ENCODE peak calls at places on chromosomes 2 and 18, in ten cellular contexts. O is kidney, C is brain microvascular endothelial cell, G is tibial artery, K is astrocyte of the spinal cord, N is BJ, V is pancreas, P is fibroblast of lung, U is A549, J is transverse colon. Y is an unnamed sample.

GRCh38 chr2:9260411-9261037 is 53.9 kb downstream of the ASAP2 start:
- DNase-seq in O (no peak), C (no peak), G (no peak), K (no peak), N (no peak), V (no peak), P (no peak), U (no peak), J (no peak), Y (no peak)

GRCh38 chr2:96099861-96100798 is 16.2 kb downstream of the ADRA2B start:
- DNase-seq in O (peak), C (no peak), G (peak), K (no peak), N (no peak), V (peak), P (no peak), U (no peak), J (peak), Y (no peak)

GRCh38 chr2:127670055-127670956 is 5.0 kb downstream of the LIMS2 start:
- DNase-seq in O (no peak), C (no peak), G (no peak), K (no peak), N (peak), V (no peak), P (no peak), U (no peak), J (no peak), Y (no peak)

GRCh38 chr2:233974530-233975071 is 57.4 kb downstream of the TRPM8 start:
- DNase-seq in O (peak), C (peak), G (no peak), K (peak), N (peak), V (peak), P (peak), U (peak), J (no peak), Y (peak)

GRCh38 chr2:120402070-120402440 is 56.1 kb downstream of the INHBB start:
- DNase-seq in O (no peak), C (no peak), G (no peak), K (no peak), N (no peak), V (no peak), P (no peak), U (no peak), J (no peak), Y (no peak)

GRCh38 chr18:12038082-12038660 is 55.5 kb upstream of the ANKRD62 start:
- DNase-seq in O (peak), C (no peak), G (no peak), K (no peak), N (no peak), V (peak), P (peak), U (no peak), J (peak), Y (no peak)

GRCh38 chr2:172693037-172693436 is 42.6 kb upstream of the RAPGEF4 start:
- DNase-seq in O (no peak), C (peak), G (peak), K (peak), N (peak), V (peak), P (peak), U (peak), J (peak), Y (peak)

GRCh38 chr18:40868110-40868858 is 1086.8 kb upstream of the PIK3C3 start:
- DNase-seq in O (no peak), C (peak), G (no peak), K (peak), N (peak), V (no peak), P (peak), U (peak), J (no peak), Y (peak)

GRCh38 chr2:23485841-23486395 is 100.9 kb downstream of the KLHL29 start:
- DNase-seq in O (no peak), C (no peak), G (no peak), K (no peak), N (no peak), V (no peak), P (no peak), U (no peak), J (no peak), Y (no peak)

GRCh38 chr18:9365406-9365805 is 30.8 kb downstream of the TWSG1 start:
- DNase-seq in O (no peak), C (peak), G (no peak), K (peak), N (no peak), V (no peak), P (peak), U (no peak), J (no peak), Y (peak)

GRCh38 chr2:50529600-50530218 is 502.2 kb downstream of the NRXN1 start:
- DNase-seq in O (no peak), C (peak), G (no peak), K (peak), N (peak), V (no peak), P (peak), U (peak), J (no peak), Y (peak)

GRCh38 chr2:117980783-117981676 is 32.8 kb downstream of the CCDC93 start:
- DNase-seq in O (no peak), C (peak), G (no peak), K (peak), N (peak), V (no peak), P (peak), U (no peak), J (no peak), Y (peak)

GRCh38 chr2:154804451-154804850 is 106.0 kb downstream of the KCNJ3 start:
- DNase-seq in O (no peak), C (no peak), G (no peak), K (no peak), N (no peak), V (no peak), P (no peak), U (no peak), J (no peak), Y (no peak)

GRCh38 chr2:173943139-173943538 is 22.0 kb downstream of the SP3 start:
- DNase-seq in O (no peak), C (no peak), G (no peak), K (no peak), N (no peak), V (no peak), P (peak), U (no peak), J (no peak), Y (no peak)

GRCh38 chr18:395481-396250 is 104.8 kb downstream of the COLEC12 start:
- DNase-seq in O (no peak), C (peak), G (peak), K (peak), N (peak), V (peak), P (peak), U (no peak), J (no peak), Y (peak)

GRCh38 chr2:68428132-68428531 is 39.0 kb downstream of the FBXO48 start:
- DNase-seq in O (no peak), C (no peak), G (no peak), K (no peak), N (no peak), V (no peak), P (no peak), U (no peak), J (no peak), Y (peak)

DNA sequence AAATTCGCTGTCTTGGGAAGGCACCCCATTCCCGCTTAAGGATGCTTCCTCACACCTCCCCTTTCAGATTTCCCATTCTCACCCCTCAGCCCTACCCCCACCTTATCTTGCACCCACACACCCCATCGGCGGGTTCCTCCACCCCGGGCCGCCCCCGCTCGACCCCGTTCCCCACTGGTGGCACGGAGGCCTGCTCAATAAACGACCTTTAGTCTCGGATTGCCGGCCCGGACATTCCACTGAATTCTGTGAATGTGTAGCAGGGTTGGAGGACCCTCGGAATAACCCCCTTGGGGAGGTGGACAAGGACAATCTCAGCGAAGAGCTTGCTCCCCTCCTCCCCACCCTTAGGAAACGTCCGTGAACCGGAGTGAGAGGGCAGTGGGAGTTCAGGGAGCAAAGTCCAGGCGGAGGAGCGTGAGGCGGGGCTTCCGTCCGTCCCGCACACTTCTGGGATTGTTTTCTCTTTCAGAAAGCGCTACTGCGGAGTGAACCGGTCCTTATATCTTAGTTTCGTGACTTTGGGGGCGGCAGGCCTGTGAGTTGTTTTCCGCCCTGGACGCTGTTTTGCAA is 2.8 kb upstream of the LBX2 start:
- DNase-seq in O (peak), C (no peak), G (no peak), K (no peak), N (no peak), V (no peak), P (no peak), U (no peak), J (peak), Y (no peak)
- H3K4me3 ChIP-seq in O (peak), C (peak), G (peak), K (peak), N (peak), V (peak), P (peak), U (peak), J (peak), Y (peak)

GRCh38 chr2:65686928-65687521 is 254.6 kb upstream of the SPRED2 start:
- DNase-seq in O (no peak), C (no peak), G (no peak), K (no peak), N (no peak), V (no peak), P (no peak), U (no peak), J (no peak), Y (no peak)
- TF ChIP-seq CTCF in O (peak), C (no peak), G (no peak), K (no peak), N (peak), V (no peak), P (peak), U (peak), J (no peak), Y (no peak)

GRCh38 chr2:239132786-239133185 is 268.0 kb downstream of the HDAC4 start:
- DNase-seq in O (no peak), C (no peak), G (no peak), K (no peak), N (no peak), V (no peak), P (no peak), U (no peak), J (no peak), Y (no peak)
- H3K4me3 ChIP-seq in O (no peak), C (no peak), G (no peak), K (no peak), N (no peak), V (no peak), P (no peak), U (no peak), J (no peak), Y (no peak)

GRCh38 chr2:159074605-159075004 is 106.2 kb downstream of the TANC1 start:
- DNase-seq in O (no peak), C (no peak), G (no peak), K (no peak), N (no peak), V (no peak), P (no peak), U (no peak), J (no peak), Y (no peak)

GRCh38 chr2:159078443-159078842 is 110.0 kb downstream of the TANC1 start:
- DNase-seq in O (no peak), C (no peak), G (no peak), K (no peak), N (no peak), V (no peak), P (no peak), U (no peak), J (no peak), Y (no peak)

GRCh38 chr2:159077869-159078268 is 109.4 kb downstream of the TANC1 start:
- DNase-seq in O (no peak), C (no peak), G (no peak), K (no peak), N (no peak), V (no peak), P (no peak), U (no peak), J (no peak), Y (no peak)

GRCh38 chr2:159075726-159076125 is 107.3 kb downstream of the TANC1 start:
- DNase-seq in O (no peak), C (no peak), G (no peak), K (peak), N (no peak), V (no peak), P (peak), U (no peak), J (no peak), Y (peak)

DNA sequence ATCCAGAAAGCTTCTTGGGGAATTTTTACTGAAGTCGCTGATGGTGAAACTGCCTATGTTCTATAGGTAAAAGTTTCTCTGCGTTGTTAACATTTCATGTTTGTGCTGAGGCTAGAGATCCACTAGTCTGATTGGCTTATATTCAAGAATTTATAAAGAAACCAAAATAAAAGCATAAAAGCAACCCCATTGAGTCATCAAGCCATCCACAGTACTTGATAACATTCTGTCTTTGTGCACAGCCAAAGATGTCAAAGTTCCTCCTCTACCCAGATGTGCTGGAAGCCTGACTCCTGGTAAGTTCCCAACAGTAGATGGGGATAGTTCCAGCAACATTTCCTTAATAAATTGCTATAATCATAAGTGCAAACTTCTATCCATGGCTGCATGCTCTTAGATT is 107.8 kb downstream of the TANC1 start:
- DNase-seq in O (no peak), C (peak), G (no peak), K (peak), N (no peak), V (no peak), P (peak), U (no peak), J (no peak), Y (peak)
- TF ChIP-seq CTCF in O (no peak), C (peak), G (no peak), K (no peak), N (peak), V (no peak), P (peak), U (no peak), J (no peak), Y (peak)

GRCh38 chr18:2657788-2658458 is 2.4 kb downstream of the SMCHD1 start:
- DNase-seq in O (no peak), C (no peak), G (no peak), K (peak), N (peak), V (no peak), P (peak), U (no peak), J (no peak), Y (peak)
- H3K4me3 ChIP-seq in O (peak), C (peak), G (peak), K (peak), N (peak), V (no peak), P (peak), U (peak), J (peak), Y (peak)

GRCh38 chr2:179536185-179536584 is 271.6 kb upstream of the SESTD1 start:
- DNase-seq in O (no peak), C (peak), G (peak), K (no peak), N (no peak), V (no peak), P (peak), U (no peak), J (no peak), Y (peak)
- TF ChIP-seq CTCF in O (no peak), C (no peak), G (no peak), K (no peak), N (no peak), V (no peak), P (no peak), U (no peak), J (no peak), Y (no peak)

GRCh38 chr2:181628590-181629585 is 28.0 kb downstream of the CERKL start:
- DNase-seq in O (no peak), C (no peak), G (no peak), K (no peak), N (no peak), V (no peak), P (no peak), U (no peak), J (no peak), Y (no peak)

GRCh38 chr2:181627545-181627944 is 29.4 kb downstream of the CERKL start:
- DNase-seq in O (no peak), C (peak), G (no peak), K (peak), N (peak), V (no peak), P (no peak), U (no peak), J (no peak), Y (peak)

DNA sequence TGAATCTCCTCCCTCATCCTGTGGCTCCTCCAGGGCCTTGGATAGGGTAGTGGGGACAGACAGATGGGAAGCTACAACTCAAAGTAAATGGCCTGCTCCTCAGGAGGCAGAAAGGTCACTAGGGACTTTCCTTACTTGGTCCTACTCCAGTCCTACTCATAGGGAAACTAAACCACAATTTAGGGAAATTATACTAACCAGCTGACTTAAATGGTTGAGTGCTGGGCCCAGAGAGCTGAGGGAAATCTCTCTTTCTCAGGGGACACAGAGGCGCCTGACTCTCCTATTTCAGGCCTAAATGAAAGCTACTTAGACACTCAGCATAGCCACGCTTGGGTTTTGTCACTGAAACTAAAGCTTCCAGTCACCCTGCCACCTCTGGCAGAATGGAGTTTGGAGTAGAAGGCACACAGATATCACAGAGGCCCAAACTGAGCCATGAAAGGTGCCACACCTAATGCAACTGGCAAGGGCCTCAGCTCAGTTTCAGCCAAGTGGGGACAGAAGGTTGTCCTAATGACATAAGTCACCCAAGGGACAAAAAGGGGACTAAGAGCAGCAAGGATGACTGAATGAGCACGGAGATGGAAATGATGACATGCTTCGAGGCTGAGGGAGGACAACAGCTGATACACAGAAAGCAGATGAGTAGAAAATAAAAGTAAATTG is 24.0 kb downstream of the CERKL start:
- DNase-seq in O (no peak), C (no peak), G (no peak), K (no peak), N (no peak), V (no peak), P (no peak), U (no peak), J (no peak), Y (no peak)
- H3K4me3 ChIP-seq in O (no peak), C (no peak), G (no peak), K (no peak), N (no peak), V (no peak), P (no peak), U (no peak), J (no peak), Y (no peak)

DNA sequence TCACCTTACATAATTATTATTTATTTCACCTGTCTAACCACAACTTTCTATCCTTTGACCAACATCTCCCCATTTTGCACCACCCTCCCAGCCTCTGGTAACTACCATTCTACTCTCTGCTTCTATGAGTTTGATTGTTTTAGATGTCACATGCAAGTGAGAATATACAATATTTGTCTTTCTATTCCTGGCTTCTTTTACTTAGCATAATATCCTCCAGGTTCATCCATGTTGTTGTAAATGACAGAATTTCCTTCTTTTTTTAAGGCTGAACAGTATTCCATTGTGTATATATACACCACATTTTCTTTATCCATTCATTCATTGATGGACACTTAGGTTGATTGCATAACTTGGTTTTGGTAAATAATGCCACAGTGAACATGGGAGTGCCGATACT is 24.0 kb downstream of the PPM1B start:
- DNase-seq in O (no peak), C (no peak), G (no peak), K (no peak), N (no peak), V (no peak), P (no peak), U (no peak), J (no peak), Y (no peak)
- TF ChIP-seq CTCF in O (no peak), C (no peak), G (no peak), K (no peak), N (no peak), V (no peak), P (no peak), U (no peak), J (no peak), Y (no peak)

DNA sequence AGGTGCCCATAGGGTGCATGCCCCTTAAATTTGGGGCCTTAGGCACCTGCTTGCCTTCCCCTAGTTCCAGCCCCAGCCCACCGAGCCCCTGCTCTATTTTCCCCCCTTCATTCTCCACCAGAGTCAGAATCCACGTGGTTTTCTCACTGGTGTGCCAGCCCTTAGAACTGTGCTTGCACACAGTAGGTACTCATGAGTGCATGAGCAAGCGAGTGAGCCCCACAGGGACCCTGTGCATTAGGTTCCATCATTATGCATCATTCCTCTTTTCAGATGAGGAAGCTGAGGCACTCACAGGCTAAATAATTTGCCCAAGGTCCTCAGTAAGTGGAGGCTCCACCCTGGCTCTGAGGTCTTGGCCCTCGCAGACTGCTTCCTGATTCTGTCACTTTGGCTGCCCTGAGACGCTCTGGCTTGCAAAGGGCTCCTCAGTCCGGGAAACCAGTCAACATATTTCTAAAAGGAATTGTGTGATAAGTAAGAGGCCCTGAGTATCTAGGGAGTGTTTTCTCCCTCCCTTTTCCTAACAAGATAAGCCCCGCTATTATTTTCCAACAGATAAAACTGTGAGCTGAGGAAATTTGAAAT is 71.7 kb downstream of the IL1R2 start:
- DNase-seq in O (peak), C (peak), G (peak), K (peak), N (no peak), V (no peak), P (peak), U (no peak), J (peak), Y (peak)
- H3K4me3 ChIP-seq in O (no peak), C (no peak), G (no peak), K (no peak), N (no peak), V (no peak), P (no peak), U (no peak), J (no peak), Y (no peak)

GRCh38 chr2:177212106-177212894 is at the start of gene HNRNPA3:
- DNase-seq in O (peak), C (peak), G (peak), K (peak), N (peak), V (peak), P (peak), U (peak), J (peak), Y (peak)
- TF ChIP-seq CTCF in O (no peak), C (peak), G (no peak), K (peak), N (peak), V (no peak), P (peak), U (peak), J (peak), Y (peak)

Y was measured in choroid plexus epithelial cell.